ENCODE peak calls at places on chromosome 12, in six cellular contexts. P is choroid plexus epithelial cell, G is tibial nerve, O is IMR-90, K is foreskin fibroblast, X is fibroblast of the aortic adventitia. J is an unnamed sample.

GRCh38 chr12:50050410-50051280 is 6.8 kb upstream of the ASIC1 start:
- DNase-seq in G (peak; percentile 43), P (peak; percentile 50), K (peak; percentile 47), X (peak; percentile 87), O (peak; percentile 47), J (peak; percentile 93)

GRCh38 chr12:39144613-39145061 is 239.2 kb upstream of the CPNE8 start:
- DNase-seq in X (no peak), O (no peak), K (no peak), P (no peak), G (no peak), J (peak; percentile 61)

GRCh38 chr12:51678086-51678724 is 87.2 kb downstream of the SCN8A start:
- DNase-seq in P (peak; percentile 68), O (peak; percentile 67), K (no peak), G (no peak), X (peak; percentile 55), J (no peak)

GRCh38 chr12:2853626-2854025 is 3.2 kb downstream of the TEX52 start:
- DNase-seq in X (peak; percentile 74), O (peak; percentile 74), K (peak; percentile 67), P (peak; percentile 86), G (peak; percentile 69), J (peak; percentile 92)

GRCh38 chr12:16012086-16012485 is 101.0 kb downstream of the DERA start:
- DNase-seq in O (peak; percentile 61), K (no peak), P (peak; percentile 78), X (peak; percentile 83), G (no peak), J (peak; percentile 74)

GRCh38 chr12:107404981-107405380 is 280.6 kb upstream of the PWP1 start:
- DNase-seq in O (peak; percentile 36), G (no peak), X (peak; percentile 44), P (peak; percentile 76), K (no peak), J (no peak)

GRCh38 chr12:120321382-120322202 is 6.0 kb downstream of the PLA2G1B start:
- DNase-seq in P (no peak), O (no peak), K (no peak), G (no peak), X (no peak), J (no peak)

GRCh38 chr12:123934016-123934620 is 38.5 kb downstream of the CCDC92 start:
- DNase-seq in G (no peak), P (no peak), O (no peak), X (no peak), K (no peak), J (no peak)

GRCh38 chr12:9319044-9319841 is 111.0 kb upstream of the PZP start:
- DNase-seq in O (no peak), G (no peak), K (no peak), P (no peak), X (no peak), J (no peak)

GRCh38 chr12:95723693-95724384 is 66.7 kb downstream of the NTN4 start:
- DNase-seq in P (no peak), X (peak; percentile 13), K (no peak), G (no peak), O (no peak), J (no peak)

GRCh38 chr12:56474389-56474788 is 6.0 kb downstream of the SPRYD4 start:
- DNase-seq in K (no peak), P (no peak), X (no peak), G (no peak), O (no peak), J (no peak)

GRCh38 chr12:56477521-56478225 is 9.3 kb downstream of the SPRYD4 start:
- DNase-seq in X (no peak), K (no peak), G (no peak), O (no peak), P (no peak), J (no peak)

GRCh38 chr12:56479625-56480024 is 8.3 kb downstream of the GLS2 start:
- DNase-seq in G (no peak), X (no peak), K (no peak), P (no peak), O (no peak), J (no peak)

GRCh38 chr12:56476972-56477432 is 8.6 kb downstream of the SPRYD4 start:
- DNase-seq in K (no peak), X (no peak), O (no peak), P (no peak), G (no peak), J (no peak)

GRCh38 chr12:56476143-56476542 is 7.8 kb downstream of the SPRYD4 start:
- DNase-seq in K (no peak), P (no peak), O (no peak), G (no peak), X (no peak), J (no peak)
- TF ChIP-seq CTCF in K (no peak), P (no peak), O (no peak), G (no peak), X (no peak), J (no peak)

GRCh38 chr12:59036341-59036740 is 116.0 kb upstream of the LRIG3 start:
- DNase-seq in O (no peak), G (no peak), K (no peak), X (peak; percentile 7), P (no peak), J (no peak)
- TF ChIP-seq CTCF in O (no peak), G (no peak), K (no peak), X (no peak), P (no peak), J (no peak)

GRCh38 chr12:109308534-109309440 is at the start of gene FOXN4:
- DNase-seq in K (no peak), O (no peak), P (no peak), X (no peak), G (no peak), J (no peak)
- TF ChIP-seq CTCF in K (no peak), O (no peak), P (no peak), X (no peak), G (no peak), J (no peak)

GRCh38 chr12:102438823-102439205 is 41.5 kb downstream of the IGF1 start:
- DNase-seq in O (no peak), K (no peak), X (no peak), G (no peak), P (no peak), J (no peak)

GRCh38 chr12:102436867-102437266 is 43.5 kb downstream of the IGF1 start:
- DNase-seq in K (no peak), P (no peak), X (no peak), O (peak; percentile 31), G (no peak), J (no peak)

GRCh38 chr12:102439391-102440108 is 40.8 kb downstream of the IGF1 start:
- DNase-seq in O (peak; percentile 48), P (no peak), G (no peak), K (no peak), X (no peak), J (no peak)

GRCh38 chr12:102437511-102437910 is 42.9 kb downstream of the IGF1 start:
- DNase-seq in X (no peak), G (no peak), K (no peak), O (no peak), P (no peak), J (no peak)

DNA sequence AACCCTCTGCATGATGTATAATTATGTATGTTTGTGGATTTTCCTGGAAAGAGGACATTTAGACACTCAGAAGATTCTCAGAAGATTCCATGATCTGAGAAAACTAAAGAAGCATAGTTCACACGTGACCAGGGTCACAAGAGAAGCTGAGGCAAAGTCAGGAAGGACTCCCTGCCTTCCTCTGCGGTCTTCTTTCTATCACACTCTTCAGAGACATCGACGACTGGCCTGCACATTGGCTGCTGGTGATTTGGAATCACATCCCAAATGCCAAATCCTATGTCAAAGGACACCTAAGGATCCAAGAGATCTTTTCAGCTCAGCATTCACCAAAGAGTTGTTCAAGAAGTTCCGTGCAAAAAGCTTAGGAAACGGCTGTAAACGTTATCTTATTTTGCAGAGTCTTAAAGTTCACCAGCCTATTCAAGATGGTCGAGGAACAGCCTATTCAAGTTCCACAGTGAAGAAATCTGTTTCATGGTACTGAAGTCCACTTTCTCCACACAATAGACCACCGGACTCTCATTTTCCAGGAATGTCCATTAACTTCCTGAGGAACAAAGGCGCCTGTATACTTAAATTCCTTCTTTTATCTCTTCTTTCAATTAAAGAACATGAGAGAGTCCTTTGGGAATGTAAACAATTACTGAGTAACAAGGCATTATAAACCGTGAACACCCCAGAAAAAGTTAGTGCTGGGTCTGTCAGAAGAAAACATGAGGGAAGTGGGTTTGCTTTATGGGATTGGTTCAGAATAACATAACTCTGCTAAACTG is 42.1 kb downstream of the IGF1 start:
- DNase-seq in P (no peak), X (no peak), K (peak; percentile 38), O (peak; percentile 73), G (no peak), J (no peak)
- TF ChIP-seq CTCF in P (no peak), X (no peak), K (no peak), O (no peak), G (no peak), J (no peak)

J was measured in sigmoid colon.